ENCODE peak calls at places on chromosomes 7 and 10, in ten cellular contexts. Y is HCT116, P is cardiac fibroblast, G is BJ, X is choroid plexus epithelial cell, D is AG04450, M is brain microvascular endothelial cell, A is mammary epithelial cell, Z is right lobe of liver, V is cardiac muscle cell. S is an unnamed sample.
A peak's percentile ranks its signal among the peaks of the same experiment; 100 is the strongest.

GRCh38 chr7:144853542-144853941 is 17.7 kb upstream of the TPK1 start:
- DNase-seq in V (no peak), P (no peak), D (no peak), M (no peak), X (no peak), Y (no peak), A (peak; percentile 50), G (no peak), Z (no peak), S (no peak)

GRCh38 chr10:132540456-132540855 is 2.9 kb downstream of the INPP5A start:
- DNase-seq in V (peak; percentile 44), P (peak; percentile 45), Y (no peak), A (no peak), Z (peak; percentile 22), X (peak; percentile 51), M (peak; percentile 51), G (no peak), D (no peak), S (peak; percentile 68)

GRCh38 chr10:61744469-61744868 is 81.7 kb downstream of the CABCOCO1 start:
- DNase-seq in Z (no peak), V (no peak), A (no peak), M (no peak), D (no peak), P (no peak), Y (no peak), G (no peak), X (no peak), S (no peak)

GRCh38 chr7:78472519-78472918 is 673.9 kb downstream of the PHTF2 start:
- DNase-seq in V (peak; percentile 14), Z (no peak), A (peak; percentile 3), X (peak; percentile 20), P (peak; percentile 63), G (peak; percentile 82), Y (no peak), D (peak; percentile 69), M (no peak), S (no peak)

GRCh38 chr7:37853468-37853867 is 5.1 kb downstream of the NME8 start:
- DNase-seq in A (no peak), V (peak; percentile 12), D (no peak), X (peak; percentile 5), Y (peak; percentile 13), P (peak; percentile 4), G (no peak), M (no peak), Z (no peak), S (no peak)

GRCh38 chr10:117165557-117166419 is 27.7 kb upstream of the VAX1 start:
- DNase-seq in M (peak; percentile 16), D (no peak), P (peak; percentile 47), Y (peak; percentile 33), Z (peak; percentile 59), X (peak; percentile 52), A (peak; percentile 36), G (no peak), V (peak; percentile 58), S (no peak)

GRCh38 chr7:97013025-97013424 is 7.7 kb downstream of the DLX6 start:
- DNase-seq in V (no peak), Z (no peak), A (no peak), P (no peak), D (no peak), G (no peak), M (no peak), Y (no peak), X (no peak), S (no peak)

GRCh38 chr10:124228451-124228850 is 135.1 kb upstream of the CHST15 start:
- DNase-seq in A (no peak), D (no peak), V (no peak), Y (no peak), Z (no peak), P (no peak), G (no peak), X (no peak), M (no peak), S (no peak)

GRCh38 chr10:92418221-92418620 is 127.3 kb downstream of the MARCHF5 start:
- DNase-seq in Y (no peak), D (no peak), X (peak; percentile 19), M (no peak), A (no peak), P (no peak), V (no peak), Z (no peak), G (no peak), S (no peak)

GRCh38 chr7:121334376-121334775 is 5.6 kb downstream of the WNT16 start:
- DNase-seq in A (no peak), M (no peak), Z (no peak), X (no peak), P (no peak), Y (no peak), V (no peak), G (no peak), D (no peak), S (no peak)

GRCh38 chr7:121336579-121336978 is 7.8 kb downstream of the WNT16 start:
- DNase-seq in X (peak; percentile 53), M (no peak), A (no peak), G (no peak), Z (no peak), Y (no peak), V (no peak), D (no peak), P (peak; percentile 32), S (no peak)

GRCh38 chr7:121334875-121335648 is 6.3 kb downstream of the WNT16 start:
- DNase-seq in M (no peak), D (peak; percentile 10), Z (no peak), V (no peak), P (no peak), X (peak; percentile 51), G (peak; percentile 61), Y (no peak), A (no peak), S (no peak)

GRCh38 chr7:121339082-121339481 is 10.3 kb downstream of the WNT16 start:
- DNase-seq in P (no peak), A (no peak), G (no peak), Y (no peak), D (no peak), X (peak; percentile 15), V (no peak), Z (no peak), M (no peak), S (no peak)

DNA sequence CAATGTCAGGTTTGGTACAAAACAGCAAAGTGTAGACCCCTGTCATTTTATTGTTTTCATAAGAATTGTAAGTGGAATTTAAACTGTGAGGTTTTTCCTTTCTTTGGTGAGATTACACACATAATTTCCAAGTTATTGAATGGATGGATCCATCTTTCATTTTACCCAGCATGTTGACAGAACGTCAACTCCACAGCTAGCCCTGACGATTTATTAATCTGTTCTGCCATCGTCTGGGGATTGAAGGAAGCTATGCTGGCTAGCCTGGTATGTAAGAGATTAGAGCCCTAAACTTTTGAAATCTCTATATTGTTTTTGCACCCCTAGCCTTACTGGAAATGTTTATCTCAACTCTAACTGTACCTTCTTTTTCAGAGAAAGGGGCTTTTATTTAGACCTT is 8.6 kb downstream of the WNT16 start:
- DNase-seq in G (no peak), A (no peak), P (peak; percentile 56), Y (no peak), Z (no peak), D (no peak), M (no peak), X (peak; percentile 77), V (peak; percentile 46), S (no peak)
- TF ChIP-seq CTCF in G (no peak), A (no peak), P (peak; percentile 10), Y (no peak), Z (peak; percentile 38), D (no peak), M (peak; percentile 66), X (peak; percentile 62), V (peak; percentile 13), S (peak; percentile 80)

GRCh38 chr7:148153611-148154010 is 437.0 kb upstream of the C7orf33 start:
- DNase-seq in Y (no peak), V (peak; percentile 74), Z (peak; percentile 76), A (no peak), M (no peak), X (no peak), G (no peak), P (no peak), D (no peak), S (no peak)

GRCh38 chr7:148148456-148148855 is 442.1 kb upstream of the C7orf33 start:
- DNase-seq in A (no peak), D (no peak), G (no peak), Z (no peak), X (no peak), P (no peak), Y (no peak), M (no peak), V (no peak), S (no peak)

GRCh38 chr7:148149730-148150129 is 440.8 kb upstream of the C7orf33 start:
- DNase-seq in D (no peak), G (no peak), V (no peak), Y (no peak), P (no peak), M (no peak), X (no peak), A (no peak), Z (no peak), S (no peak)

GRCh38 chr7:148155826-148156225 is 434.7 kb upstream of the C7orf33 start:
- DNase-seq in M (no peak), P (no peak), X (no peak), Z (no peak), G (no peak), V (no peak), D (no peak), Y (no peak), A (no peak), S (no peak)

GRCh38 chr7:148151778-148152177 is 438.8 kb upstream of the C7orf33 start:
- DNase-seq in X (no peak), Z (no peak), A (no peak), M (no peak), G (no peak), D (no peak), Y (no peak), P (no peak), V (no peak), S (no peak)
- TF ChIP-seq CTCF in X (no peak), Z (no peak), A (no peak), M (no peak), G (no peak), D (no peak), Y (no peak), P (no peak), V (peak; percentile 2), S (no peak)

GRCh38 chr7:85041599-85042216 is 145.1 kb downstream of the SEMA3D start:
- DNase-seq in G (peak; percentile 22), M (peak; percentile 70), D (peak; percentile 37), V (peak; percentile 82), X (peak; percentile 86), Z (peak; percentile 52), Y (peak; percentile 62), P (peak; percentile 83), A (peak; percentile 58), S (no peak)
- TF ChIP-seq CTCF in G (peak; percentile 72), M (peak; percentile 78), D (peak; percentile 81), V (peak; percentile 74), X (peak; percentile 87), Z (peak; percentile 71), Y (peak; percentile 64), P (peak; percentile 64), A (peak; percentile 72), S (peak; percentile 98)

DNA sequence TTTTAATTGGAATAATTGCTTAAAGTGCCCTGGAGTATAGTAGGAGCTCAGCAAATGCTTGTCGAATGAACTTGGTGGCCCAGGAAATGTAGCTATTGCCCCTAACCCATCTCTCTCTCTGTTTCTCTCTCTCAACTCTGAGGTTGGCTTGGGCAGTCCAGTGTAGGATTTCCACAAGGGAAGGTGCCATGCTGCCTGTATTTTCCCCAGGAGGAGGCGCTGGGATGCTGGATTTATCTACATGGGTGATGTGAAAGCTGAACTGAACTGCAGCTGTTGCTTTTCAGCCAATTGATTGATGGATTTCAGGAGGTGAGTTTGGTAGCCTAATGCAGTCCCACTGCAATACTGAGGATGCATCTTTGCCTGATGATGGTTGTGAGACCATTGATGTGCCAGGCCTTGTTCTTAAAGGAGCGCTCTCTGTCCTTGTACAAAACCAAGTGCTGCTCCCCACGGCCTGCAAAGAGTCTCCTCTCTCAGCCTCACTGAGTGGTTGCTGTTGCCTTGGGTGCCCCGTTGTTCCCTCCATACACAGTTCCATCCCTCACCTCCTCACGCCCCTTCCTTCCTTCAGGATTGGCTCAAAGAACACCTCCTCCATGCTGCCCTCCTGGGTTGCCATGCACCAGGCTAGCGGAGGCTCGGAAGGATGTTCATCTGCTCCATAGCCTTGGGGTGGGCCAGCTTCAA is 200.6 kb downstream of the GLRX3 start:
- DNase-seq in Y (no peak), X (no peak), M (no peak), D (no peak), A (no peak), G (no peak), P (no peak), Z (no peak), V (no peak), S (no peak)
- TF ChIP-seq CTCF in Y (peak; percentile 9), X (no peak), M (no peak), D (no peak), A (no peak), G (no peak), P (no peak), Z (no peak), V (no peak), S (no peak)

S was measured in chondrocyte.